ENCODE peak calls at places on chromosomes 3 and 15, in four cellular contexts. S is Karpas-422, J is H1, O is IMR-90. M is an unnamed sample.

GRCh38 chr3:183587337-183587736 is 31.8 kb upstream of the KLHL6 start:
- DNase-seq in O (no peak), J (no peak), S (no peak), M (no peak)

GRCh38 chr15:43127752-43128151 is 5.6 kb upstream of the TMEM62 start:
- DNase-seq in J (no peak), S (no peak), O (no peak), M (no peak)

GRCh38 chr3:73298243-73299183 is 237.1 kb downstream of the EBLN2 start:
- DNase-seq in O (no peak), S (no peak), J (no peak), M (no peak)

GRCh38 chr15:59206623-59207183 is at the start of gene LDHAL6B:
- DNase-seq in J (no peak), O (no peak), S (no peak), M (no peak)

GRCh38 chr3:133859381-133860245 is 36.1 kb downstream of the RAB6B start:
- DNase-seq in J (no peak), S (no peak), O (no peak), M (no peak)

GRCh38 chr15:89333011-89333860 is 1.4 kb downstream of the POLG start:
- DNase-seq in O (no peak), S (no peak), J (no peak), M (no peak)

GRCh38 chr3:185552358-185552877 is at the start of gene LIPH:
- DNase-seq in S (no peak), O (peak; percentile 30), J (no peak), M (no peak)

GRCh38 chr3:129560269-129560787 is 17.4 kb downstream of the H1-8 start:
- DNase-seq in O (peak; percentile 56), J (no peak), S (no peak), M (no peak)

GRCh38 chr3:64008952-64009351 is 14.3 kb downstream of the PSMD6 start:
- DNase-seq in S (no peak), O (peak; percentile 35), J (no peak), M (no peak)

GRCh38 chr3:140748171-140748570 is 70.3 kb downstream of the TRIM42 start:
- DNase-seq in O (no peak), S (no peak), J (no peak), M (no peak)

GRCh38 chr3:107992976-107993684 is 97.7 kb downstream of the CD47 start:
- DNase-seq in S (peak; percentile 83), O (peak; percentile 34), J (no peak), M (no peak)

GRCh38 chr15:72341361-72341760 is 21.4 kb upstream of the CELF6 start:
- DNase-seq in O (no peak), S (no peak), J (peak; percentile 80), M (no peak)

GRCh38 chr3:144053121-144053520 is 81.5 kb downstream of the DIPK2A start:
- DNase-seq in J (no peak), S (no peak), O (peak; percentile 75), M (peak; percentile 28)

GRCh38 chr3:189297957-189298356 is 126.2 kb downstream of the TPRG1 start:
- DNase-seq in J (no peak), S (no peak), O (no peak), M (no peak)

GRCh38 chr3:53763353-53763752 is 82.9 kb downstream of the CHDH start:
- DNase-seq in J (no peak), O (no peak), S (no peak), M (no peak)

GRCh38 chr3:107641572-107642307 is 119.0 kb downstream of the BBX start:
- DNase-seq in O (no peak), S (no peak), J (no peak), M (no peak)

GRCh38 chr15:68958597-68958996 is 28.3 kb downstream of the SPESP1 start:
- DNase-seq in J (no peak), O (no peak), S (no peak), M (no peak)

GRCh38 chr3:39180546-39181346 is 11.6 kb downstream of the XIRP1 start:
- DNase-seq in O (peak; percentile 54), J (peak; percentile 94), S (peak; percentile 94), M (peak; percentile 32)

GRCh38 chr3:155664922-155665695 is 79.8 kb downstream of the PLCH1 start:
- DNase-seq in J (no peak), O (peak; percentile 69), S (no peak), M (no peak)

GRCh38 chr3:63967675-63968611 is 55.4 kb downstream of the PSMD6 start:
- DNase-seq in S (no peak), O (peak; percentile 70), J (no peak), M (no peak)

GRCh38 chr15:65980824-65981456 is 111.6 kb downstream of the RAB11A start:
- DNase-seq in O (peak; percentile 79), J (peak; percentile 90), S (peak; percentile 74), M (peak; percentile 68)

GRCh38 chr3:174483254-174483653 is 375.9 kb upstream of the NAALADL2 start:
- DNase-seq in S (no peak), J (no peak), O (no peak), M (no peak)

GRCh38 chr3:157134620-157135191 is 25.2 kb downstream of the CCNL1 start:
- DNase-seq in J (no peak), O (no peak), S (no peak), M (no peak)

GRCh38 chr3:133905376-133905775 is 9.7 kb upstream of the RAB6B start:
- DNase-seq in J (peak; percentile 41), O (no peak), S (peak; percentile 76), M (no peak)

GRCh38 chr15:50315814-50316630 is 39.0 kb downstream of the GABPB1 start:
- DNase-seq in O (peak; percentile 68), J (no peak), S (peak; percentile 82), M (no peak)

GRCh38 chr15:74531144-74531811 is 9.7 kb upstream of the ARID3B start:
- DNase-seq in O (peak; percentile 99), S (no peak), J (peak; percentile 55), M (no peak)

GRCh38 chr3:196207833-196208607 is 3.2 kb downstream of the ZDHHC19 start:
- DNase-seq in O (no peak), S (peak; percentile 57), J (peak; percentile 85), M (no peak)

GRCh38 chr15:100908466-100908865 is 10.7 kb upstream of the LRRK1 start:
- DNase-seq in O (no peak), J (no peak), S (no peak), M (no peak)

GRCh38 chr3:46031747-46032146 is 4.5 kb upstream of the XCR1 start:
- DNase-seq in O (no peak), J (no peak), S (no peak), M (no peak)

GRCh38 chr3:14158370-14158769 is 20.0 kb downstream of the XPC start:
- DNase-seq in O (no peak), S (no peak), J (no peak), M (no peak)

GRCh38 chr15:71757741-71758530 is 52.4 kb upstream of the NR2E3 start:
- DNase-seq in O (no peak), J (no peak), S (no peak), M (no peak)

GRCh38 chr15:57298843-57299550 is 77.3 kb upstream of the CGNL1 start:
- DNase-seq in J (peak; percentile 36), S (no peak), O (peak; percentile 17), M (no peak)

GRCh38 chr15:57306305-57306943 is 69.9 kb upstream of the CGNL1 start:
- DNase-seq in J (peak; percentile 100), O (peak; percentile 28), S (peak; percentile 94), M (no peak)

GRCh38 chr15:57305009-57305408 is 71.3 kb upstream of the CGNL1 start:
- DNase-seq in J (peak; percentile 33), S (no peak), O (no peak), M (no peak)

GRCh38 chr15:57301307-57301706 is 75.0 kb upstream of the CGNL1 start:
- DNase-seq in J (peak; percentile 36), O (no peak), S (no peak), M (no peak)

DNA sequence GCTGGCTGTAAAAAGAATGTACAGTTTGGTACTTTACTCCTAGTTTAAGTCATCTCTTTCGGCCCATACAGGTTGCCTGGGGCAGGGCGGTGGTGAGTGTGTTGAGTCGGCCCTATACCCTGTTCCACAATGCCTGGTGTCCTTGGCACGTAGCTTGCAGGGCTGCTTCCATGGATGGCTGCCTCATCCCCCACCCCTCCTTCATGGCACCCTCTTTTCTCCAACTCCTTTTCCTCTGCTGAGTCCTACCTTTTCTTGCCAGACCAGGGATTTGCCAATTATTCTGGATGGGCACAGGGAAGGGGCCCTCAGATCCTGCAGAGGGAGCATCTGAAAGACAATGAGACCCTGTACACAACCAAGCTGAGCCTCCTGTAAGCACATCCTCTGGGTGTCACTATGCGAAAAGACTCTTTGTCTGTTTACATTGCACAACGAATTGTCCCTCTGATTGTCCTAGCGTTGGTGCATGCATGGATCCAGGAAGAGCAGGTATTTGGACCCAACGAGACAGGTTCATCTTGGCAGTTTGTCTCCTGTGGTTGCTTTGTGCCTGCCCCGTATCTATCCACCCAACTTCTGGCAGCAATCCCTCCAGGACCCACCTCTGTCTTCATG is 73.6 kb upstream of the CGNL1 start:
- DNase-seq in J (peak; percentile 44), S (no peak), O (no peak), M (no peak)
- H3K9ac ChIP-seq in J (no peak overlapping the region), S (no peak overlapping the region), O (no peak overlapping the region), M (no peak overlapping the region)

GRCh38 chr15:34334676-34335075 is 2.9 kb downstream of the SLC12A6 start:
- DNase-seq in O (no peak), J (no peak), S (no peak), M (no peak)
- H3K9ac ChIP-seq in O (no peak overlapping the region), J (no peak overlapping the region), S (no peak overlapping the region), M (no peak overlapping the region)

DNA sequence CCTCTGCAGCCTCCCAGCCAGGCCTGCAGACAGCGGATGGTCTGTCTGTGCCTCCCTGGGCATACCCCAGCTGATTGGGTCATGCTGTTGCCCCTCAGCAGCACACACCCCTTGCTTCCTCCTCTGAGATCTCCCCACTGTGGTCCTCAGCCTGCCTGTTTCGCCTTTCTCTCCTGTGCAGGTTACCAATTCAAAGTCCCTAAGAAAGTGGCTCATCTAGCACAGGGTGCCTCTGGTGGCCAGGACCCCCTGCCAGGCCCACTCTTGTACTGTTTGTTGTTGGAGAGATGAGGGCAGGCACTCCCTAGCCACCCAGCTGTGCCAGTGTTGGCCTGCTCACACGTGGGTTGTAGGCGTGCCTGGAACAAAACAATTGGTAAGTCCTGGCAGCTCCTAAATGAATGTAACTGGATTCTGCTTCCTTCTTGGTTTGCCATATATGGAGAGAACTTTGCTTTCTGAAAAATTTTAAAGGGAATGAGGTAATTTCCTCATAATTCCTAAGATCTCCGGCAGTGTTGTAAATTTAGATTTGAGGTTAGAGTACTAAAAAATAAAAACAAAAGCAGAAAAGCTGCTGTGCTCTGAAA is 213.2 kb upstream of the IL12A start:
- DNase-seq in O (peak; percentile 83), J (peak; percentile 71), S (no peak), M (no peak)
- H3K9ac ChIP-seq in O (peak overlapping the region; percentile 15), J (peak overlapping the region; percentile 14), S (no peak overlapping the region), M (no peak overlapping the region)

GRCh38 chr15:85589873-85590272 is 204.9 kb downstream of the KLHL25 start:
- DNase-seq in O (peak; percentile 79), J (no peak), S (no peak), M (no peak)

GRCh38 chr15:85591622-85592021 is 203.1 kb downstream of the KLHL25 start:
- DNase-seq in J (no peak), S (peak; percentile 56), O (no peak), M (no peak)

GRCh38 chr15:85587707-85588441 is 206.9 kb downstream of the KLHL25 start:
- DNase-seq in S (no peak), O (peak; percentile 82), J (no peak), M (peak; percentile 66)

GRCh38 chr15:85592148-85592547 is 202.6 kb downstream of the KLHL25 start:
- DNase-seq in O (peak; percentile 86), J (no peak), S (no peak), M (no peak)

DNA sequence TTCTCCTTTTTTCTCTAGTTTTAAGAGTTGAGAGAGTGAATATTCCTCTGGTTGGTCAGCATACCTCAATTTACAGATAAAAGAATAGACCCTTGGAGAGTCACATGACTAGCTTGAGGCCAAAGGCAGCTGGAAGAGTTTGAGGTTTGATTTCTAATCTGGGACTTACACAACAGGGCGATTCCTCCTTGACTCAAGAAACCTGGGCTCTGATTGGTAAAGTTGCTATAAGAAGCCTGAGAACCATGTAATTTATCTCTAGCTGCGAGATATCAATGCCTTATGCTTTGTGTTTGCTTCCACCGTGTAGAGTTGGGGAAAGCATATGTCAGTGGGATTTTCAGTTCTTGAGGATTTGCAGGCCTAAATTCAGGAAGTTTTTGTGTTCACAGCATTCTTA is 206.1 kb downstream of the KLHL25 start:
- DNase-seq in J (no peak), S (no peak), O (peak; percentile 65), M (no peak)
- H3K9ac ChIP-seq in J (no peak overlapping the region), S (no peak overlapping the region), O (no peak overlapping the region), M (peak overlapping the region; percentile 66)